ENCODE peak calls at places on chromosomes 11 and 22, in four cellular contexts. One of them, this sample, is unnamed.

GRCh38 chr11:67647471-67647870 is 3.1 kb downstream of the ACY3 start:
- DNase-seq in endothelial cell: no peak
- DNase-seq in NCI-H748 treated with DMSO at 0.1 percent for 48 hours: no peak
- DNase-seq in activated T-cell treated with anti-CD3 and anti-CD28 coated beads, Interleukin-2, amount 50 U/mL, for 72 hours: no peak
- DNase-seq in this sample: no peak

GRCh38 chr22:45762545-45763235 is 91.1 kb downstream of the ATXN10 start:
- DNase-seq in endothelial cell: no peak
- DNase-seq in NCI-H748 treated with DMSO at 0.1 percent for 48 hours: no peak
- DNase-seq in activated T-cell treated with anti-CD3 and anti-CD28 coated beads, Interleukin-2, amount 50 U/mL, for 72 hours: no peak
- DNase-seq in this sample: no peak

GRCh38 chr11:9285850-9286587 is 20.9 kb upstream of the DENND5A start:
- DNase-seq in endothelial cell: no peak
- DNase-seq in NCI-H748 treated with DMSO at 0.1 percent for 48 hours: no peak
- DNase-seq in activated T-cell treated with anti-CD3 and anti-CD28 coated beads, Interleukin-2, amount 50 U/mL, for 72 hours: no peak
- DNase-seq in this sample: no peak

GRCh38 chr22:50252081-50253045 is 1.3 kb upstream of the HDAC10 start:
- DNase-seq in endothelial cell: peak; percentile 76
- DNase-seq in NCI-H748 treated with DMSO at 0.1 percent for 48 hours: no peak
- DNase-seq in activated T-cell treated with anti-CD3 and anti-CD28 coated beads, Interleukin-2, amount 50 U/mL, for 72 hours: peak; percentile 80
- DNase-seq in this sample: no peak

GRCh38 chr22:34986461-34986977 is 79.4 kb upstream of the ISX start:
- DNase-seq in endothelial cell: no peak
- DNase-seq in NCI-H748 treated with DMSO at 0.1 percent for 48 hours: no peak
- DNase-seq in activated T-cell treated with anti-CD3 and anti-CD28 coated beads, Interleukin-2, amount 50 U/mL, for 72 hours: no peak
- DNase-seq in this sample: no peak

GRCh38 chr11:503179-503981 is 3.7 kb downstream of the RNH1 start:
- DNase-seq in endothelial cell: no peak
- DNase-seq in NCI-H748 treated with DMSO at 0.1 percent for 48 hours: no peak
- DNase-seq in activated T-cell treated with anti-CD3 and anti-CD28 coated beads, Interleukin-2, amount 50 U/mL, for 72 hours: peak; percentile 56
- DNase-seq in this sample: no peak

GRCh38 chr22:37569009-37569920 is 9.0 kb downstream of the CDC42EP1 start:
- DNase-seq in endothelial cell: no peak
- DNase-seq in NCI-H748 treated with DMSO at 0.1 percent for 48 hours: no peak
- DNase-seq in activated T-cell treated with anti-CD3 and anti-CD28 coated beads, Interleukin-2, amount 50 U/mL, for 72 hours: no peak
- DNase-seq in this sample: no peak

GRCh38 chr22:25742918-25743708 is 1.1 kb downstream of the MYO18B start:
- DNase-seq in endothelial cell: no peak
- DNase-seq in NCI-H748 treated with DMSO at 0.1 percent for 48 hours: no peak
- DNase-seq in activated T-cell treated with anti-CD3 and anti-CD28 coated beads, Interleukin-2, amount 50 U/mL, for 72 hours: no peak
- DNase-seq in this sample: no peak

GRCh38 chr22:46070722-46071450 is 79.4 kb upstream of the PPARA start:
- DNase-seq in endothelial cell: no peak
- DNase-seq in NCI-H748 treated with DMSO at 0.1 percent for 48 hours: peak; percentile 53
- DNase-seq in activated T-cell treated with anti-CD3 and anti-CD28 coated beads, Interleukin-2, amount 50 U/mL, for 72 hours: peak; percentile 72
- DNase-seq in this sample: no peak

GRCh38 chr11:75896843-75897419 is 81.9 kb downstream of the UVRAG start:
- DNase-seq in endothelial cell: no peak
- DNase-seq in NCI-H748 treated with DMSO at 0.1 percent for 48 hours: peak; percentile 62
- DNase-seq in activated T-cell treated with anti-CD3 and anti-CD28 coated beads, Interleukin-2, amount 50 U/mL, for 72 hours: no peak
- DNase-seq in this sample: peak; percentile 21

GRCh38 chr11:119424775-119425174 is 1.8 kb upstream of the THY1 start:
- DNase-seq in endothelial cell: no peak
- DNase-seq in NCI-H748 treated with DMSO at 0.1 percent for 48 hours: no peak
- DNase-seq in activated T-cell treated with anti-CD3 and anti-CD28 coated beads, Interleukin-2, amount 50 U/mL, for 72 hours: no peak
- DNase-seq in this sample: no peak

GRCh38 chr11:120098503-120099054 is 39.3 kb downstream of the TRIM29 start:
- DNase-seq in endothelial cell: no peak
- DNase-seq in NCI-H748 treated with DMSO at 0.1 percent for 48 hours: no peak
- DNase-seq in activated T-cell treated with anti-CD3 and anti-CD28 coated beads, Interleukin-2, amount 50 U/mL, for 72 hours: no peak
- DNase-seq in this sample: no peak

GRCh38 chr11:3169235-3169951 is 4.3 kb upstream of the OSBPL5 start:
- DNase-seq in endothelial cell: no peak
- DNase-seq in NCI-H748 treated with DMSO at 0.1 percent for 48 hours: no peak
- DNase-seq in activated T-cell treated with anti-CD3 and anti-CD28 coated beads, Interleukin-2, amount 50 U/mL, for 72 hours: peak; percentile 33
- DNase-seq in this sample: no peak

GRCh38 chr11:64802370-64803162 is 448 bp downstream of the MAP4K2 start:
- DNase-seq in endothelial cell: no peak
- DNase-seq in NCI-H748 treated with DMSO at 0.1 percent for 48 hours: no peak
- DNase-seq in activated T-cell treated with anti-CD3 and anti-CD28 coated beads, Interleukin-2, amount 50 U/mL, for 72 hours: no peak
- DNase-seq in this sample: no peak

GRCh38 chr11:71454470-71455113 is 1.6 kb downstream of the NADSYN1 start:
- DNase-seq in endothelial cell: no peak
- DNase-seq in NCI-H748 treated with DMSO at 0.1 percent for 48 hours: no peak
- DNase-seq in activated T-cell treated with anti-CD3 and anti-CD28 coated beads, Interleukin-2, amount 50 U/mL, for 72 hours: no peak
- DNase-seq in this sample: no peak

GRCh38 chr11:124837491-124837856 is 27.8 kb upstream of the ROBO3 start:
- DNase-seq in endothelial cell: peak; percentile 34
- DNase-seq in NCI-H748 treated with DMSO at 0.1 percent for 48 hours: peak; percentile 35
- DNase-seq in activated T-cell treated with anti-CD3 and anti-CD28 coated beads, Interleukin-2, amount 50 U/mL, for 72 hours: peak; percentile 15
- DNase-seq in this sample: peak; percentile 69

GRCh38 chr11:124897681-124898680 is at the start of gene ROBO4:
- DNase-seq in endothelial cell: peak; percentile 61
- DNase-seq in NCI-H748 treated with DMSO at 0.1 percent for 48 hours: no peak
- DNase-seq in activated T-cell treated with anti-CD3 and anti-CD28 coated beads, Interleukin-2, amount 50 U/mL, for 72 hours: no peak
- DNase-seq in this sample: no peak

GRCh38 chr11:89381094-89381493 is 110.1 kb downstream of the NOX4 start:
- DNase-seq in endothelial cell: no peak
- DNase-seq in NCI-H748 treated with DMSO at 0.1 percent for 48 hours: no peak
- DNase-seq in activated T-cell treated with anti-CD3 and anti-CD28 coated beads, Interleukin-2, amount 50 U/mL, for 72 hours: no peak
- DNase-seq in this sample: peak; percentile 67

GRCh38 chr22:17110791-17111550 is 10.2 kb downstream of the TMEM121B start:
- DNase-seq in endothelial cell: no peak
- DNase-seq in NCI-H748 treated with DMSO at 0.1 percent for 48 hours: no peak
- DNase-seq in activated T-cell treated with anti-CD3 and anti-CD28 coated beads, Interleukin-2, amount 50 U/mL, for 72 hours: no peak
- DNase-seq in this sample: no peak

GRCh38 chr11:64935634-64936081 is at the start of gene GPHA2:
- DNase-seq in endothelial cell: peak; percentile 20
- DNase-seq in NCI-H748 treated with DMSO at 0.1 percent for 48 hours: no peak
- DNase-seq in activated T-cell treated with anti-CD3 and anti-CD28 coated beads, Interleukin-2, amount 50 U/mL, for 72 hours: no peak
- DNase-seq in this sample: no peak

GRCh38 chr22:46105494-46106278 is 44.6 kb upstream of the PPARA start:
- DNase-seq in endothelial cell: no peak
- DNase-seq in NCI-H748 treated with DMSO at 0.1 percent for 48 hours: no peak
- DNase-seq in activated T-cell treated with anti-CD3 and anti-CD28 coated beads, Interleukin-2, amount 50 U/mL, for 72 hours: no peak
- DNase-seq in this sample: no peak

GRCh38 chr11:114232400-114233070 is 63.7 kb upstream of the NNMT start:
- DNase-seq in endothelial cell: no peak
- DNase-seq in NCI-H748 treated with DMSO at 0.1 percent for 48 hours: no peak
- DNase-seq in activated T-cell treated with anti-CD3 and anti-CD28 coated beads, Interleukin-2, amount 50 U/mL, for 72 hours: no peak
- DNase-seq in this sample: no peak

GRCh38 chr11:102798012-102798746 is at the start of gene MMP1:
- DNase-seq in endothelial cell: no peak
- DNase-seq in NCI-H748 treated with DMSO at 0.1 percent for 48 hours: no peak
- DNase-seq in activated T-cell treated with anti-CD3 and anti-CD28 coated beads, Interleukin-2, amount 50 U/mL, for 72 hours: no peak
- DNase-seq in this sample: no peak

GRCh38 chr11:131888230-131888826 is 517.9 kb downstream of the NTM start:
- DNase-seq in endothelial cell: no peak
- DNase-seq in NCI-H748 treated with DMSO at 0.1 percent for 48 hours: no peak
- DNase-seq in activated T-cell treated with anti-CD3 and anti-CD28 coated beads, Interleukin-2, amount 50 U/mL, for 72 hours: no peak
- DNase-seq in this sample: peak; percentile 33

GRCh38 chr11:45156731-45157130 is 10.3 kb downstream of the PRDM11 start:
- DNase-seq in endothelial cell: no peak
- DNase-seq in NCI-H748 treated with DMSO at 0.1 percent for 48 hours: no peak
- DNase-seq in activated T-cell treated with anti-CD3 and anti-CD28 coated beads, Interleukin-2, amount 50 U/mL, for 72 hours: no peak
- DNase-seq in this sample: no peak

GRCh38 chr11:62501432-62501891 is 45.1 kb downstream of the AHNAK start:
- DNase-seq in endothelial cell: no peak
- DNase-seq in NCI-H748 treated with DMSO at 0.1 percent for 48 hours: no peak
- DNase-seq in activated T-cell treated with anti-CD3 and anti-CD28 coated beads, Interleukin-2, amount 50 U/mL, for 72 hours: no peak
- DNase-seq in this sample: no peak

GRCh38 chr11:96001037-96001436 is 77.1 kb upstream of the MTMR2 start:
- DNase-seq in endothelial cell: no peak
- DNase-seq in NCI-H748 treated with DMSO at 0.1 percent for 48 hours: no peak
- DNase-seq in activated T-cell treated with anti-CD3 and anti-CD28 coated beads, Interleukin-2, amount 50 U/mL, for 72 hours: no peak
- DNase-seq in this sample: no peak

GRCh38 chr11:39247570-39248137 is 2211.8 kb downstream of the LRRC4C start:
- DNase-seq in endothelial cell: no peak
- DNase-seq in NCI-H748 treated with DMSO at 0.1 percent for 48 hours: no peak
- DNase-seq in activated T-cell treated with anti-CD3 and anti-CD28 coated beads, Interleukin-2, amount 50 U/mL, for 72 hours: no peak
- DNase-seq in this sample: no peak

GRCh38 chr11:78645226-78646202 is 70.8 kb upstream of the NARS2 start:
- DNase-seq in endothelial cell: peak; percentile 80
- DNase-seq in NCI-H748 treated with DMSO at 0.1 percent for 48 hours: peak; percentile 52
- DNase-seq in activated T-cell treated with anti-CD3 and anti-CD28 coated beads, Interleukin-2, amount 50 U/mL, for 72 hours: peak; percentile 74
- DNase-seq in this sample: peak; percentile 57

GRCh38 chr22:37175414-37176144 is 12.5 kb downstream of the C1QTNF6 start:
- DNase-seq in endothelial cell: no peak
- DNase-seq in NCI-H748 treated with DMSO at 0.1 percent for 48 hours: no peak
- DNase-seq in activated T-cell treated with anti-CD3 and anti-CD28 coated beads, Interleukin-2, amount 50 U/mL, for 72 hours: no peak
- DNase-seq in this sample: no peak

This sample was measured in brain pericyte.